ENCODE peak calls at places on chromosomes 7 and 10, in seven cellular contexts. D, J, C, S, X, T and K are unnamed samples.

GRCh38 chr10:74056081-74056818 is 58.3 kb downstream of the VCL start:
- DNase-seq in D (peak; percentile 72), J (peak; percentile 85), C (peak; percentile 65), S (no peak), X (peak; percentile 46), T (no peak), K (peak; percentile 38)

GRCh38 chr10:49827297-49827696 is 65.2 kb upstream of the OGDHL start:
- DNase-seq in D (no peak), J (no peak), C (no peak), S (no peak), X (peak; percentile 54), T (no peak), K (no peak)

GRCh38 chr10:44284198-44285084 is 100.5 kb downstream of the CXCL12 start:
- DNase-seq in D (no peak), J (no peak), C (no peak), S (no peak), X (no peak), T (no peak), K (no peak)

GRCh38 chr10:105239311-105240215 is 598.5 kb downstream of the SORCS3 start:
- DNase-seq in D (no peak), J (no peak), C (no peak), S (no peak), X (no peak), T (peak; percentile 34), K (no peak)

GRCh38 chr7:17930546-17930945 is 9.7 kb downstream of the SNX13 start:
- DNase-seq in D (no peak), J (no peak), C (no peak), S (no peak), X (no peak), T (no peak), K (no peak)

GRCh38 chr10:86188796-86189558 is 177.6 kb downstream of the GRID1 start:
- DNase-seq in D (no peak), J (no peak), C (no peak), S (no peak), X (no peak), T (no peak), K (no peak)

GRCh38 chr10:5643356-5643755 is 23.0 kb downstream of the ASB13 start:
- DNase-seq in D (no peak), J (peak; percentile 78), C (no peak), S (no peak), X (no peak), T (no peak), K (no peak)

GRCh38 chr10:22427890-22428571 is 82.7 kb downstream of the SPAG6 start:
- DNase-seq in D (peak; percentile 55), J (peak; percentile 70), C (peak; percentile 90), S (peak; percentile 49), X (no peak), T (no peak), K (peak; percentile 80)

GRCh38 chr10:52472406-52473146 is 158.5 kb downstream of the DKK1 start:
- DNase-seq in D (no peak), J (no peak), C (no peak), S (no peak), X (no peak), T (no peak), K (no peak)

GRCh38 chr10:43201545-43202131 is 63.4 kb downstream of the CSGALNACT2 start:
- DNase-seq in D (no peak), J (no peak), C (no peak), S (no peak), X (no peak), T (no peak), K (no peak)

DNA sequence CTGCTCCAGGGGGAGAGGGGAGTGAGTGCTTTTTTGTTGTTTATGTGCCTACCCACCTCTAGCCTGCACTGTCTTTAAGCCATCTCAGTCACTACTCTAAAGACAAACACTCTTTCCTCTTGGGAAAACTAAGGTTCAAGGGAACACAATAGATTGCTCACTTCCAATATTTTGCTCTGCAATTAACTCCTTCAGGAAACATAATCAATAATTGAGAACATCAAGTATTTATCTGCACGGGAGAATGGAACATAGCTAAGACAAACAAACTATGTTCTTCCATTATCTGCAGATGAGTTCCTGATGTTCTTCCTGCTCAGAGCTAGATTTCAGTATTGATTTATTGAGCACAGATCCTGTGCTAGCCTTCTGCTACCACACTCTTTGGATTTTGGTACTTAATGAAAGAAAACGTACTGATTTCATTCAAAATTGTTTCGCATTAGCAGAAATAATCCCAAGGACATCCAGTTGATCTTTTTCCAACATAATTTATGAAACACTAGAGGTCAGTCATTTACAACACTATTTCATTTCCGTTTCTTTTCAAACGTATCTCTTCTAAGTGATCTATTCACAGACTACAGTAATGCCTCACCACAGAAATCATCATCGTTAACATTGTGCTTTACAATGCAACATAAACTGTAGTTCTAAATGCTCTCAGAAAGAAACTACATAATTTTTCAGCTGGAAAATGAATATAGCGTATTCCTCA is 8.3 kb downstream of the NEBL start:
- DNase-seq in D (no peak), J (peak; percentile 40), C (no peak), S (no peak), X (no peak), T (no peak), K (no peak)
- H3K4me3 ChIP-seq in D (no peak overlapping the region), J (no peak overlapping the region), C (no peak overlapping the region), S (no peak overlapping the region), X (no peak overlapping the region), T (peak overlapping the region; percentile 10), K (no peak overlapping the region)

GRCh38 chr10:102676916-102677315 is 32.6 kb downstream of the TRIM8 start:
- DNase-seq in D (no peak), J (no peak), C (no peak), S (no peak), X (no peak), T (no peak), K (no peak)
- H3K4me3 ChIP-seq in D (no peak overlapping the region), J (no peak overlapping the region), C (no peak overlapping the region), S (no peak overlapping the region), X (no peak overlapping the region), T (no peak overlapping the region), K (peak overlapping the region; percentile 6)

GRCh38 chr10:29636178-29636577 is 1.4 kb upstream of the SVIL start:
- DNase-seq in D (peak; percentile 73), J (peak; percentile 89), C (peak; percentile 64), S (no peak), X (no peak), T (no peak), K (no peak)
- H3K4me3 ChIP-seq in D (no peak overlapping the region), J (no peak overlapping the region), C (no peak overlapping the region), S (no peak overlapping the region), X (no peak overlapping the region), T (no peak overlapping the region), K (no peak overlapping the region)

GRCh38 chr7:95608344-95609173 is 12.2 kb upstream of the PDK4 start:
- DNase-seq in D (peak; percentile 93), J (peak; percentile 99), C (peak; percentile 62), S (peak; percentile 91), X (peak; percentile 54), T (peak; percentile 89), K (peak; percentile 84)
- H3K4me3 ChIP-seq in D (no peak overlapping the region), J (peak overlapping the region; percentile 4), C (no peak overlapping the region), S (no peak overlapping the region), X (no peak overlapping the region), T (no peak overlapping the region), K (peak overlapping the region; percentile 13)

DNA sequence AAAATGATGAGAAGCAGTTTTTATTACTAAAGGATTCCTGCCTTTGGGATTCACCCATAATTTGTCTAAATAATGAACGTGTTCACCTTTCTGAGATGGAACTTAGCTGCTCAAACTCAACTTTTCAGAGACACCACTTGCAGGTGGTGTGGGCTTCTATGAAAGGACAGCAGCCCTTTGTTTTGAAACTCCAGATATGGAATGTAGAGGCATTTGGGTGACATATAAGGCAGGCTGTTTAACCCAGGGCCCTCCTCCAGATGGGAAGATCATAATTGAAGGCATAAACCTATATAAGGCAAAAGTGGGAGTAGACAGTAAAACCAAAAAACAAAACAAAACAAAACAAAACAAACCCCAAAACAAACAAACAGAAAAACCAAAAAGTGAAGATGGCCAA is 11.9 kb upstream of the HUS1 start:
- DNase-seq in D (no peak), J (no peak), C (no peak), S (no peak), X (no peak), T (no peak), K (no peak)
- H3K4me3 ChIP-seq in D (no peak overlapping the region), J (no peak overlapping the region), C (no peak overlapping the region), S (no peak overlapping the region), X (peak overlapping the region; percentile 64), T (no peak overlapping the region), K (no peak overlapping the region)